ENCODE peak calls at places on chromosome 19, in nine cellular contexts. F, K, W, O, X, J, Q, T and S are unnamed samples.

GRCh38 chr19:29113838-29114237 is 99.1 kb downstream of the UQCRFS1 start:
- DNase-seq in J (no peak), Q (no peak), O (no peak), X (no peak), K (no peak), F (no peak), T (no peak), W (no peak), S (no peak)

GRCh38 chr19:14477417-14478112 is 2.4 kb upstream of the PTGER1 start:
- DNase-seq in T (no peak), J (no peak), K (no peak), W (no peak), F (no peak), Q (no peak), O (no peak), X (no peak), S (no peak)

GRCh38 chr19:8206147-8207087 is 2.8 kb upstream of the CERS4 start:
- DNase-seq in Q (no peak), K (no peak), W (no peak), F (no peak), J (no peak), O (no peak), T (peak), X (no peak), S (no peak)

GRCh38 chr19:13920940-13921744 is 15.1 kb downstream of the CC2D1A start:
- DNase-seq in W (peak), Q (no peak), T (no peak), O (no peak), F (peak), J (no peak), X (no peak), K (no peak), S (peak)

GRCh38 chr19:38125238-38125637 is 98.8 kb downstream of the DPF1 start:
- DNase-seq in T (no peak), X (no peak), W (no peak), J (no peak), K (no peak), Q (no peak), O (no peak), F (no peak), S (no peak)

GRCh38 chr19:28980236-28980868 is 232.6 kb downstream of the UQCRFS1 start:
- DNase-seq in X (no peak), O (no peak), T (no peak), K (no peak), F (no peak), J (peak), Q (no peak), W (no peak), S (peak)

GRCh38 chr19:2619076-2619475 is 83.4 kb downstream of the GNG7 start:
- DNase-seq in O (no peak), J (no peak), X (no peak), W (peak), Q (no peak), K (no peak), F (no peak), T (no peak), S (no peak)

GRCh38 chr19:46972301-46972700 is 47.3 kb upstream of the NPAS1 start:
- DNase-seq in W (no peak), Q (no peak), F (no peak), J (no peak), O (no peak), K (no peak), T (no peak), X (no peak), S (no peak)

GRCh38 chr19:22806418-22806817 is 22.5 kb upstream of the ZNF99 start:
- DNase-seq in T (no peak), W (no peak), F (no peak), Q (no peak), J (no peak), K (no peak), O (no peak), X (no peak), S (no peak)

GRCh38 chr19:44142014-44142523 is 715 bp downstream of the ZNF234 start:
- DNase-seq in O (peak), W (peak), Q (peak), K (no peak), F (peak), T (peak), X (no peak), J (no peak), S (peak)

GRCh38 chr19:30719189-30719990 is 347.2 kb downstream of the ZNF536 start:
- DNase-seq in J (no peak), T (peak), F (peak), X (no peak), W (no peak), K (peak), O (peak), Q (no peak), S (no peak)

GRCh38 chr19:33302175-33302973 is at the start of gene CEBPA:
- DNase-seq in K (peak), F (peak), Q (peak), X (no peak), J (no peak), T (peak), O (peak), W (peak), S (peak)

GRCh38 chr19:4977299-4978174 is 8.6 kb downstream of the KDM4B start:
- DNase-seq in W (peak), X (no peak), O (no peak), T (peak), K (no peak), F (no peak), J (peak), Q (no peak), S (peak)

GRCh38 chr19:51365211-51366049 is 758 bp downstream of the ETFB start:
- DNase-seq in T (peak), W (peak), O (no peak), F (no peak), X (no peak), J (no peak), K (no peak), Q (no peak), S (peak)

GRCh38 chr19:14943601-14944000 is 2.3 kb downstream of the OR7C2 start:
- DNase-seq in J (peak), W (peak), K (no peak), X (no peak), O (no peak), T (no peak), Q (no peak), F (no peak), S (no peak)

GRCh38 chr19:46613525-46613924 is 11.4 kb downstream of the PTGIR start:
- DNase-seq in O (no peak), W (no peak), J (no peak), T (no peak), F (no peak), K (no peak), X (no peak), Q (no peak), S (no peak)

GRCh38 chr19:46426506-46427162 is 2.1 kb downstream of the PNMA8C start:
- DNase-seq in X (no peak), J (no peak), O (peak), F (peak), T (peak), Q (no peak), K (peak), W (no peak), S (peak)

GRCh38 chr19:2551172-2551863 is 75.4 kb downstream of the GADD45B start:
- DNase-seq in J (no peak), Q (no peak), K (no peak), T (no peak), O (no peak), F (no peak), X (no peak), W (no peak), S (no peak)

GRCh38 chr19:3966051-3967017 is 4.6 kb downstream of the DAPK3 start:
- DNase-seq in Q (no peak), O (no peak), X (no peak), K (no peak), J (no peak), W (no peak), T (no peak), F (peak), S (no peak)

GRCh38 chr19:45528744-45529453 is 21.6 kb downstream of the VASP start:
- DNase-seq in F (peak), X (no peak), T (peak), O (peak), J (no peak), K (peak), Q (no peak), W (peak), S (no peak)

GRCh38 chr19:38676878-38677646 is 29.6 kb downstream of the ACTN4 start:
- DNase-seq in T (no peak), X (no peak), Q (no peak), O (no peak), F (no peak), K (no peak), W (no peak), J (no peak), S (no peak)

GRCh38 chr19:14475251-14476073 is at the start of gene PTGER1:
- DNase-seq in T (no peak), Q (no peak), J (no peak), O (peak), K (no peak), W (no peak), F (peak), X (no peak), S (peak)

GRCh38 chr19:10612515-10613119 is 12.7 kb upstream of the SLC44A2 start:
- DNase-seq in F (no peak), J (no peak), X (no peak), O (no peak), T (peak), K (no peak), W (no peak), Q (no peak), S (no peak)
- TF ChIP-seq CTCF in F (no peak), J (no peak), X (no peak), O (no peak), T (no peak), K (no peak), W (no peak), Q (no peak), S (no peak)

GRCh38 chr19:18672606-18673337 is 10.7 kb upstream of the CRTC1 start:
- DNase-seq in T (peak), F (peak), J (no peak), X (no peak), K (no peak), Q (no peak), O (no peak), W (peak), S (peak)
- TF ChIP-seq CTCF in T (no peak), F (peak), J (peak), X (no peak), K (no peak), Q (no peak), O (no peak), W (peak), S (peak)

GRCh38 chr19:42177686-42178019 is 39.8 kb downstream of the DEDD2 start:
- DNase-seq in X (no peak), T (no peak), W (no peak), F (no peak), J (no peak), O (no peak), Q (no peak), K (no peak), S (no peak)

GRCh38 chr19:42176649-42176989 is 40.9 kb downstream of the DEDD2 start:
- DNase-seq in X (no peak), K (no peak), W (peak), Q (no peak), J (no peak), F (peak), T (no peak), O (no peak), S (no peak)

GRCh38 chr19:42175952-42176648 is 41.4 kb downstream of the DEDD2 start:
- DNase-seq in X (no peak), W (no peak), K (no peak), O (no peak), T (no peak), J (no peak), Q (no peak), F (peak), S (peak)

GRCh38 chr19:42175335-42175734 is 42.1 kb downstream of the DEDD2 start:
- DNase-seq in Q (no peak), X (no peak), K (no peak), T (no peak), J (no peak), F (no peak), W (no peak), O (no peak), S (no peak)

GRCh38 chr19:42176990-42177685 is 40.3 kb downstream of the DEDD2 start:
- DNase-seq in K (peak), F (peak), Q (peak), O (peak), X (no peak), T (peak), J (no peak), W (peak), S (peak)
- TF ChIP-seq CTCF in K (peak), F (peak), Q (peak), O (peak), X (no peak), T (peak), J (peak), W (peak), S (peak)

DNA sequence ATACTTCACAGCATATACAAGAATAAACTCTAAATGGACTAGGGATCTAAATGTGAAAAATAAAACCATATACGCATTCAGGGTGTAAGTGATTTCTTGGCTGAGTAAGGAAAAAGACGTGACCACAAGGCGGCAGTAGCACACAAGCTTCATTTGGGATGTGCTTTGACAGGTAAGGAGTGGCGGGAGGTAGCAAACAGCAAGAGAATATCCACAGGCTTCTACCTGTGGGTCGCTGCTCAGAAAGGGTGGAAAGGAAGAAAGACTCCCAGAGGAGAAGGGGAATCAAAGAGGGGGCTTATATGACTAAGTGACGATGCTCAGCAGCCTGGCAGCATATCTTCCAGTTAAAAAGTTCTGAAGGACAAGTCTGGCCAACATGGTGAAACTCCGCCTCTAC is 2.5 kb upstream of the ZNF121 start:
- DNase-seq in T (peak), X (no peak), Q (peak), W (peak), O (peak), K (peak), J (no peak), F (peak), S (peak)
- TF ChIP-seq CTCF in T (peak), X (peak), Q (peak), W (peak), O (peak), K (peak), J (peak), F (peak), S (peak)

GRCh38 chr19:1343026-1343425 is 40.7 kb upstream of the NDUFS7 start:
- DNase-seq in K (no peak), J (no peak), W (no peak), F (no peak), Q (no peak), X (no peak), O (no peak), T (no peak), S (no peak)
- TF ChIP-seq CTCF in K (no peak), J (no peak), W (no peak), F (no peak), Q (no peak), X (no peak), O (no peak), T (no peak), S (no peak)